ENCODE peak calls at places on chromosomes 7 and 10, in ten cellular contexts. P, Z, B, Q, T, R, W, V, Y and C are unnamed samples.

GRCh38 chr10:93568105-93568390 is 1.6 kb downstream of the FFAR4 start:
- DNase-seq in Q (no peak), W (peak; percentile 57), P (no peak), V (no peak), Z (peak; percentile 17), Y (peak; percentile 64), R (peak; percentile 11), B (peak; percentile 11), T (peak; percentile 28), C (no peak)

GRCh38 chr10:110530131-110530831 is 32.6 kb downstream of the DUSP5 start:
- DNase-seq in W (peak; percentile 84), Q (peak; percentile 75), T (peak; percentile 67), P (no peak), V (no peak), R (peak; percentile 92), Z (peak; percentile 66), B (peak; percentile 79), Y (peak; percentile 84), C (no peak)

GRCh38 chr10:122362621-122363020 is 11.9 kb upstream of the PLEKHA1 start:
- DNase-seq in T (no peak), W (no peak), Y (no peak), P (peak; percentile 23), Q (no peak), V (no peak), R (peak; percentile 59), B (no peak), Z (no peak), C (no peak)

GRCh38 chr10:6473430-6473829 is 106.6 kb downstream of the PRKCQ start:
- DNase-seq in T (no peak), Y (no peak), Z (no peak), V (peak; percentile 29), Q (no peak), P (no peak), R (no peak), W (no peak), B (no peak), C (peak; percentile 80)

GRCh38 chr7:158657189-158657746 is 47.3 kb downstream of the NCAPG2 start:
- DNase-seq in Z (no peak), P (no peak), Q (no peak), Y (no peak), B (no peak), V (no peak), T (no peak), W (no peak), R (no peak), C (no peak)

GRCh38 chr7:132249591-132249971 is 326.7 kb downstream of the PLXNA4 start:
- DNase-seq in Y (no peak), T (peak; percentile 40), Z (no peak), B (peak; percentile 40), W (no peak), Q (no peak), R (peak; percentile 19), P (no peak), V (no peak), C (no peak)

GRCh38 chr7:118477026-118477425 is 252.5 kb downstream of the ANKRD7 start:
- DNase-seq in B (no peak), Q (no peak), V (no peak), R (no peak), W (no peak), Z (no peak), P (no peak), T (no peak), Y (no peak), C (no peak)

GRCh38 chr10:71957546-71958275 is 6.5 kb upstream of the CHST3 start:
- DNase-seq in V (no peak), B (peak; percentile 26), Y (no peak), T (no peak), Q (no peak), P (no peak), R (peak; percentile 47), W (no peak), Z (no peak), C (no peak)

GRCh38 chr7:112152186-112152585 is 54.0 kb downstream of the DOCK4 start:
- DNase-seq in R (no peak), Q (no peak), T (peak; percentile 44), W (no peak), P (no peak), V (no peak), Y (no peak), Z (no peak), B (no peak), C (no peak)

GRCh38 chr10:48390005-48390871 is 83.8 kb downstream of the MAPK8 start:
- DNase-seq in V (no peak), W (no peak), Z (no peak), T (no peak), Q (no peak), B (no peak), Y (no peak), P (no peak), R (no peak), C (no peak)

GRCh38 chr7:29408841-29409243 is 154.8 kb upstream of the PRR15 start:
- DNase-seq in T (peak; percentile 76), Y (no peak), B (peak; percentile 76), Q (peak; percentile 58), P (no peak), V (peak; percentile 34), W (no peak), Z (no peak), R (peak; percentile 89), C (peak; percentile 57)

GRCh38 chr10:75508239-75508813 is 76.9 kb downstream of the LRMDA start:
- DNase-seq in B (peak; percentile 67), Q (no peak), T (peak; percentile 67), W (no peak), R (peak; percentile 82), Z (no peak), Y (no peak), V (no peak), P (no peak), C (no peak)

GRCh38 chr10:20254078-20254477 is 437.8 kb downstream of the PLXDC2 start:
- DNase-seq in T (no peak), B (peak; percentile 61), Q (no peak), P (no peak), R (no peak), Z (no peak), V (no peak), Y (no peak), W (no peak), C (no peak)

GRCh38 chr7:157432541-157432956 is 95.7 kb downstream of the DNAJB6 start:
- DNase-seq in V (no peak), R (peak; percentile 87), T (peak; percentile 81), Z (no peak), Q (no peak), B (peak; percentile 84), W (peak; percentile 62), Y (no peak), P (peak; percentile 44), C (no peak)

GRCh38 chr7:76076995-76077394 is 29.1 kb downstream of the MDH2 start:
- DNase-seq in B (no peak), W (no peak), Z (no peak), P (no peak), R (no peak), Y (no peak), T (no peak), Q (no peak), V (no peak), C (no peak)

GRCh38 chr7:76077435-76077834 is 29.5 kb downstream of the MDH2 start:
- DNase-seq in Z (no peak), Y (no peak), V (no peak), R (no peak), B (no peak), W (no peak), T (no peak), P (no peak), Q (no peak), C (no peak)

GRCh38 chr7:76073335-76073990 is 25.6 kb downstream of the MDH2 start:
- DNase-seq in P (no peak), Z (no peak), T (peak; percentile 37), B (no peak), R (no peak), W (no peak), Q (no peak), Y (no peak), V (no peak), C (no peak)

GRCh38 chr7:76074306-76074971 is 26.5 kb downstream of the MDH2 start:
- DNase-seq in W (no peak), Y (no peak), R (no peak), P (no peak), Z (no peak), V (no peak), B (no peak), Q (no peak), T (no peak), C (no peak)

GRCh38 chr7:76074972-76075370 is 27.1 kb downstream of the MDH2 start:
- DNase-seq in V (no peak), P (no peak), R (peak; percentile 50), Q (no peak), Y (no peak), Z (no peak), B (peak; percentile 25), W (no peak), T (no peak), C (no peak)
- H3K27ac ChIP-seq in V (no peak overlapping the region), P (no peak overlapping the region), R (peak overlapping the region; percentile 33), Q (no peak overlapping the region), Y (no peak overlapping the region), Z (no peak overlapping the region), B (no peak overlapping the region), W (no peak overlapping the region), T (no peak overlapping the region), C (no peak overlapping the region)

GRCh38 chr7:142299226-142299625 is 41.4 kb upstream of the PRSS58 start:
- DNase-seq in V (no peak), R (no peak), Z (no peak), P (no peak), B (no peak), W (no peak), Q (no peak), T (no peak), Y (no peak), C (no peak)
- H3K4me3 ChIP-seq in V (no peak overlapping the region), R (no peak overlapping the region), Z (no peak overlapping the region), P (no peak overlapping the region), B (no peak overlapping the region), W (no peak overlapping the region), Q (no peak overlapping the region), T (no peak overlapping the region), Y (no peak overlapping the region), C (no peak overlapping the region)

GRCh38 chr7:151934584-151934983 is 21.7 kb upstream of the GALNTL5 start:
- DNase-seq in Q (no peak), B (no peak), Y (no peak), V (no peak), W (no peak), R (no peak), T (no peak), Z (no peak), P (no peak), C (no peak)
- H3K27me3 ChIP-seq in Q (no peaks in the 10 kb centered on the region), B (no peaks in the 10 kb centered on the region), Y (no peaks in the 10 kb centered on the region), V (no peaks in the 10 kb centered on the region), W (no peaks in the 10 kb centered on the region), R (peaks cover 23% of the 10 kb centered on the region), T (peaks cover 10% of the 10 kb centered on the region), Z (peaks cover 14% of the 10 kb centered on the region), P (no peaks in the 10 kb centered on the region), C (no peaks in the 10 kb centered on the region)

DNA sequence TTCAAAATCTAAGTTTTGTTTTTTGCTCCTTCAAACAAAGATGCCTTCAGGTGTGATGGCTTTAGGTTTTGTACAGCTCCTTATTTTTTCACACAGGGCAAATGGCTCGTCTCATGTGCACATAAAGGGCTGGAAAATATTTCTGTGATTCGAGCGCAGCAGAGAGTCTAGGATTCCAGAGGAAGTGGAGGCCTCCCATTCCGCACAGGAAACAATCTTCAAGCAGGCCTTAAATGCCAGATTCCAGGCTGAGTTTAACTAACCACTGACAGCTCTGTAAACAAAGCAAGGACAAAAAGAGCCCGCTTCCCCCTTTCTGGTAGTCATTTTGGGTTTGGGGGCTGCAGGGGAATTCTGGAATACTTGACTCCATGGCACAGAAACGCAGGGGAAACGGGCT is 87.1 kb downstream of the CALD1 start:
- DNase-seq in P (no peak), V (no peak), Q (no peak), B (peak; percentile 76), Z (no peak), T (no peak), R (peak; percentile 38), W (no peak), Y (no peak), C (no peak)
- H3K27ac ChIP-seq in P (no peak overlapping the region), V (no peak overlapping the region), Q (peak overlapping the region; percentile 66), B (peak overlapping the region; percentile 60), Z (peak overlapping the region; percentile 85), T (no peak overlapping the region), R (peak overlapping the region; percentile 34), W (peak overlapping the region; percentile 88), Y (peak overlapping the region; percentile 77), C (no peak overlapping the region)